ENCODE peak calls at places on chromosomes 3 and 15, in five cellular contexts. One of them, this sample, is unnamed. For H3K4me1, the result is how much of the 10 kb centered on the place peaks cover.

GRCh38 chr3:149314807-149315578 is 18.4 kb downstream of the TM4SF18 start:
- DNase-seq in pancreas: no peak
- DNase-seq in CD8-positive, alpha-beta T cell: no peak
- DNase-seq in neuronal stem cell: no peak
- DNase-seq in effector memory CD4-positive, alpha-beta T cell: no peak
- DNase-seq in this sample: peak

GRCh38 chr15:50828610-50829206 is 63.2 kb upstream of the SPPL2A start:
- DNase-seq in CD8-positive, alpha-beta T cell: no peak
- DNase-seq in effector memory CD4-positive, alpha-beta T cell: no peak
- DNase-seq in neuronal stem cell: peak
- DNase-seq in pancreas: no peak
- DNase-seq in this sample: peak

GRCh38 chr15:40098489-40099261 is 10.0 kb downstream of the BMF start:
- DNase-seq in pancreas: peak
- DNase-seq in neuronal stem cell: no peak
- DNase-seq in effector memory CD4-positive, alpha-beta T cell: peak
- DNase-seq in CD8-positive, alpha-beta T cell: peak
- DNase-seq in this sample: peak

GRCh38 chr15:39564972-39565665 is 15.8 kb upstream of the THBS1 start:
- DNase-seq in effector memory CD4-positive, alpha-beta T cell: no peak
- DNase-seq in pancreas: no peak
- DNase-seq in neuronal stem cell: no peak
- DNase-seq in CD8-positive, alpha-beta T cell: no peak
- DNase-seq in this sample: no peak

GRCh38 chr3:168847293-168847883 is 751.7 kb upstream of the GOLIM4 start:
- DNase-seq in effector memory CD4-positive, alpha-beta T cell: no peak
- DNase-seq in neuronal stem cell: peak
- DNase-seq in pancreas: no peak
- DNase-seq in CD8-positive, alpha-beta T cell: no peak
- DNase-seq in this sample: no peak

GRCh38 chr3:52041118-52041847 is 15.1 kb downstream of the DUSP7 start:
- DNase-seq in pancreas: no peak
- DNase-seq in CD8-positive, alpha-beta T cell: no peak
- DNase-seq in neuronal stem cell: no peak
- DNase-seq in effector memory CD4-positive, alpha-beta T cell: no peak
- DNase-seq in this sample: no peak

GRCh38 chr3:187736418-187736871 is 8.8 kb downstream of the BCL6 start:
- DNase-seq in CD8-positive, alpha-beta T cell: no peak
- DNase-seq in pancreas: no peak
- DNase-seq in effector memory CD4-positive, alpha-beta T cell: no peak
- DNase-seq in neuronal stem cell: no peak
- DNase-seq in this sample: no peak

GRCh38 chr3:46423588-46423987 is 16.5 kb downstream of the CCRL2 start:
- DNase-seq in pancreas: no peak
- DNase-seq in CD8-positive, alpha-beta T cell: no peak
- DNase-seq in neuronal stem cell: no peak
- DNase-seq in effector memory CD4-positive, alpha-beta T cell: no peak
- DNase-seq in this sample: peak

GRCh38 chr15:97915261-97915660 is 45.2 kb upstream of the ARRDC4 start:
- DNase-seq in effector memory CD4-positive, alpha-beta T cell: no peak
- DNase-seq in CD8-positive, alpha-beta T cell: no peak
- DNase-seq in neuronal stem cell: no peak
- DNase-seq in pancreas: no peak
- DNase-seq in this sample: no peak

GRCh38 chr3:197501496-197501878 is 54.3 kb downstream of the BDH1 start:
- DNase-seq in neuronal stem cell: no peak
- DNase-seq in effector memory CD4-positive, alpha-beta T cell: no peak
- DNase-seq in pancreas: no peak
- DNase-seq in CD8-positive, alpha-beta T cell: no peak
- DNase-seq in this sample: no peak

GRCh38 chr15:89836255-89837133 is 21.8 kb upstream of the ANPEP start:
- DNase-seq in effector memory CD4-positive, alpha-beta T cell: no peak
- DNase-seq in pancreas: no peak
- DNase-seq in neuronal stem cell: no peak
- DNase-seq in CD8-positive, alpha-beta T cell: no peak
- DNase-seq in this sample: peak

GRCh38 chr15:101092186-101092866 is 159.5 kb downstream of the CHSY1 start:
- DNase-seq in CD8-positive, alpha-beta T cell: no peak
- DNase-seq in neuronal stem cell: no peak
- DNase-seq in effector memory CD4-positive, alpha-beta T cell: no peak
- DNase-seq in pancreas: no peak
- DNase-seq in this sample: no peak

GRCh38 chr3:46897829-46898320 is 20.4 kb downstream of the PTH1R start:
- DNase-seq in neuronal stem cell: no peak
- DNase-seq in CD8-positive, alpha-beta T cell: no peak
- DNase-seq in effector memory CD4-positive, alpha-beta T cell: no peak
- DNase-seq in pancreas: peak
- DNase-seq in this sample: no peak

GRCh38 chr15:59222106-59222505 is 15.5 kb downstream of the LDHAL6B start:
- DNase-seq in neuronal stem cell: no peak
- DNase-seq in pancreas: no peak
- DNase-seq in CD8-positive, alpha-beta T cell: no peak
- DNase-seq in effector memory CD4-positive, alpha-beta T cell: no peak
- DNase-seq in this sample: no peak

GRCh38 chr15:60859996-60860494 is 369.1 kb downstream of the RORA start:
- DNase-seq in pancreas: no peak
- DNase-seq in CD8-positive, alpha-beta T cell: no peak
- DNase-seq in neuronal stem cell: no peak
- DNase-seq in effector memory CD4-positive, alpha-beta T cell: no peak
- DNase-seq in this sample: peak

GRCh38 chr3:137171834-137172603 is 214.2 kb downstream of the IL20RB start:
- DNase-seq in neuronal stem cell: no peak
- DNase-seq in effector memory CD4-positive, alpha-beta T cell: no peak
- DNase-seq in pancreas: no peak
- DNase-seq in CD8-positive, alpha-beta T cell: no peak
- DNase-seq in this sample: peak

GRCh38 chr3:62027231-62027630 is 346.1 kb downstream of the FEZF2 start:
- DNase-seq in neuronal stem cell: no peak
- DNase-seq in CD8-positive, alpha-beta T cell: no peak
- DNase-seq in effector memory CD4-positive, alpha-beta T cell: no peak
- DNase-seq in pancreas: no peak
- DNase-seq in this sample: no peak
- H3K27ac ChIP-seq in neuronal stem cell: no peak
- H3K27ac ChIP-seq in CD8-positive, alpha-beta T cell: no peak
- H3K27ac ChIP-seq in effector memory CD4-positive, alpha-beta T cell: no peak
- H3K27ac ChIP-seq in pancreas: no peak
- H3K27ac ChIP-seq in this sample: no peak

GRCh38 chr15:68292157-68292781 is 14.7 kb downstream of the FEM1B start:
- DNase-seq in CD8-positive, alpha-beta T cell: no peak
- DNase-seq in pancreas: no peak
- DNase-seq in neuronal stem cell: no peak
- DNase-seq in effector memory CD4-positive, alpha-beta T cell: no peak
- DNase-seq in this sample: no peak

GRCh38 chr15:68289057-68289456 is 11.5 kb downstream of the FEM1B start:
- DNase-seq in CD8-positive, alpha-beta T cell: no peak
- DNase-seq in neuronal stem cell: no peak
- DNase-seq in pancreas: no peak
- DNase-seq in effector memory CD4-positive, alpha-beta T cell: no peak
- DNase-seq in this sample: no peak

GRCh38 chr15:68289621-68290352 is 12.2 kb downstream of the FEM1B start:
- DNase-seq in neuronal stem cell: no peak
- DNase-seq in pancreas: no peak
- DNase-seq in CD8-positive, alpha-beta T cell: no peak
- DNase-seq in effector memory CD4-positive, alpha-beta T cell: no peak
- DNase-seq in this sample: no peak

GRCh38 chr15:68292967-68293366 is 15.4 kb downstream of the FEM1B start:
- DNase-seq in effector memory CD4-positive, alpha-beta T cell: no peak
- DNase-seq in neuronal stem cell: no peak
- DNase-seq in CD8-positive, alpha-beta T cell: no peak
- DNase-seq in pancreas: no peak
- DNase-seq in this sample: no peak

DNA sequence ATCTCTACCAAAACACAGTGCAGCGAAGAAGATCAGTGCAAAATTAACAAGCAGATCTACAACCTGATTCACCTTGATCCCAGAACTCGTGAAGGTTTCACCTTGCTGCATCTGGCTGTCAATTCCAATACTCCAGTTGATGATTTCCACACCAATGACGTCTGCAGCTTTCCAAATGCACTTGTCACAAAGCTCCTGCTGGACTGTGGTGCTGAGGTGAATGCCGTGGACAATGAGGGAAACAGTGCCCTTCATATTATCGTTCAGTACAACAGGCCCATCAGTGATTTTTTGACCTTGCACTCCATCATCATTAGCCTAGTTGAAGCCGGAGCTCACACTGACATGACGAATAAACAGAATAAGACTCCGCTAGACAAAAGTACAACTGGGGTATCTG is 13.2 kb downstream of the FEM1B start:
- DNase-seq in pancreas: no peak
- DNase-seq in CD8-positive, alpha-beta T cell: no peak
- DNase-seq in neuronal stem cell: no peak
- DNase-seq in effector memory CD4-positive, alpha-beta T cell: no peak
- DNase-seq in this sample: no peak
- H3K4me1 ChIP-seq in pancreas: under half
- H3K4me1 ChIP-seq in CD8-positive, alpha-beta T cell: under half
- H3K4me1 ChIP-seq in neuronal stem cell: under half
- H3K4me1 ChIP-seq in effector memory CD4-positive, alpha-beta T cell: under half
- H3K4me1 ChIP-seq in this sample: under half

GRCh38 chr3:155038203-155038554 is 41.9 kb upstream of the MME start:
- DNase-seq in CD8-positive, alpha-beta T cell: no peak
- DNase-seq in effector memory CD4-positive, alpha-beta T cell: no peak
- DNase-seq in neuronal stem cell: no peak
- DNase-seq in pancreas: no peak
- DNase-seq in this sample: no peak
- H3K27ac ChIP-seq in CD8-positive, alpha-beta T cell: no peak
- H3K27ac ChIP-seq in effector memory CD4-positive, alpha-beta T cell: no peak
- H3K27ac ChIP-seq in neuronal stem cell: no peak
- H3K27ac ChIP-seq in pancreas: no peak
- H3K27ac ChIP-seq in this sample: no peak

GRCh38 chr15:41915203-41915994 is 21.5 kb upstream of the SPTBN5 start:
- DNase-seq in neuronal stem cell: no peak
- DNase-seq in effector memory CD4-positive, alpha-beta T cell: no peak
- DNase-seq in CD8-positive, alpha-beta T cell: no peak
- DNase-seq in pancreas: no peak
- DNase-seq in this sample: no peak
- H3K4me1 ChIP-seq in neuronal stem cell: under half
- H3K4me1 ChIP-seq in effector memory CD4-positive, alpha-beta T cell: under half
- H3K4me1 ChIP-seq in CD8-positive, alpha-beta T cell: under half
- H3K4me1 ChIP-seq in pancreas: half or more
- H3K4me1 ChIP-seq in this sample: under half

DNA sequence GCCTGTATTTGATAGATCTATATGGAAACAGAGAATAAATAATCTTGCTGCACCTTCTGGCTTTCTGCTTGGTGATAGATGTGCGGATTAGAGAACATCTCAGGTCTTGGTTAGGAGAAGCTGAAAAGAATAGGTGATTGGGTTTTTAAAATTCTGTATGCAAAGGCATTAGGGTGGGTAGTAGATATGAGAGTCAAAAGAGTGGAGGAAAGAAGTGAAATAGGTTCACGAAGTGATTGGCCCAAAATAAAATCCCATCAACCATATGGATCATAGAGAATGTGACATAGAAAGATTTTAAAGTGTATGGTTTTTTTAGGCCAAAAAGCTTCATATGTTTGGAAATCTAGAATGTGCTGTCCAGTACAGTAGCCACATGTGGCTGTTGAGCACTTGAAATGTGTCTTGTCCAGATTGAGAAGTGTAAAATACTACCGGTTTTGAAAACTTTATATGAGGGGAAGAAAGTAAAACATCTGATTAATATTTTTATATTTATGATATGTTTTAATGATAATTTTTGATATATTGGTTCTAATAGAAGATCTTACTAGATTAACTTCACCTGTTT is 2.8 kb downstream of the MBNL1 start:
- DNase-seq in CD8-positive, alpha-beta T cell: no peak
- DNase-seq in effector memory CD4-positive, alpha-beta T cell: no peak
- DNase-seq in neuronal stem cell: no peak
- DNase-seq in pancreas: no peak
- DNase-seq in this sample: no peak
- H3K27ac ChIP-seq in CD8-positive, alpha-beta T cell: peak
- H3K27ac ChIP-seq in effector memory CD4-positive, alpha-beta T cell: peak
- H3K27ac ChIP-seq in neuronal stem cell: no peak
- H3K27ac ChIP-seq in pancreas: peak
- H3K27ac ChIP-seq in this sample: no peak

DNA sequence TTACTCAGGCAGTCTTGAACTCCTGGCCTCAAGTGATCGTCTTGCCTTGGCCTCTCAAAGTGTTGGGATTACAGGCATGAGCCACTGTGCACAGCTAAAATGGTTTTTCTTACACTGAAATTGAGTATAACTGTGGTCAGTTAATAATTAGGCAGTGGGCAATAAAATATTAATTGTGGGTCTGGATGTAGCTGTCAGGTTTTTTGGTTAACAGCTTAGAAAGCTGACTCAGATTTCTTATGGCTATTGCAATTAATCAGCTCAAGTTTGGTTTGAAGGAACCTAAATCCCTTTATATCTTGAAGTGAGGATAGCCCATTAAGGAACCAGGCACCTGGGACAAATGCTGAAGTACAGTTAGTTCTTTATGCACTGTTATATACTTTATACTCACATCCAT is 73.8 kb upstream of the LRRFIP2 start:
- DNase-seq in effector memory CD4-positive, alpha-beta T cell: no peak
- DNase-seq in CD8-positive, alpha-beta T cell: no peak
- DNase-seq in neuronal stem cell: no peak
- DNase-seq in pancreas: no peak
- DNase-seq in this sample: no peak
- H3K4me1 ChIP-seq in effector memory CD4-positive, alpha-beta T cell: under half
- H3K4me1 ChIP-seq in CD8-positive, alpha-beta T cell: half or more
- H3K4me1 ChIP-seq in neuronal stem cell: under half
- H3K4me1 ChIP-seq in pancreas: under half
- H3K4me1 ChIP-seq in this sample: under half

GRCh38 chr15:49472338-49472737 is 49.3 kb downstream of the FGF7 start:
- DNase-seq in neuronal stem cell: no peak
- DNase-seq in pancreas: no peak
- DNase-seq in effector memory CD4-positive, alpha-beta T cell: no peak
- DNase-seq in CD8-positive, alpha-beta T cell: no peak
- DNase-seq in this sample: no peak
- H3K27ac ChIP-seq in neuronal stem cell: no peak
- H3K27ac ChIP-seq in pancreas: peak
- H3K27ac ChIP-seq in effector memory CD4-positive, alpha-beta T cell: no peak
- H3K27ac ChIP-seq in CD8-positive, alpha-beta T cell: no peak
- H3K27ac ChIP-seq in this sample: no peak

GRCh38 chr3:66377800-66378199 is 123.0 kb downstream of the LRIG1 start:
- DNase-seq in pancreas: no peak
- DNase-seq in effector memory CD4-positive, alpha-beta T cell: no peak
- DNase-seq in CD8-positive, alpha-beta T cell: no peak
- DNase-seq in neuronal stem cell: no peak
- DNase-seq in this sample: no peak
- H3K4me1 ChIP-seq in pancreas: under half
- H3K4me1 ChIP-seq in effector memory CD4-positive, alpha-beta T cell: under half
- H3K4me1 ChIP-seq in CD8-positive, alpha-beta T cell: under half
- H3K4me1 ChIP-seq in neuronal stem cell: under half
- H3K4me1 ChIP-seq in this sample: under half

This sample was measured in foreskin keratinocyte.